ENCODE peak calls at places on chromosomes 7 and 10, in eight cellular contexts. X is sigmoid colon, I is upper lobe of left lung, D is esophagus muscularis mucosa, N is transverse colon, Z is K562, B is GM12878, W is HepG2. E is an unnamed sample. For H3K9me3, the result is how much of the 10 kb centered on the place peaks cover.

GRCh38 chr10:80170026-80170425 is 35.3 kb downstream of the ANXA11 start:
- DNase-seq in X (no peak), I (no peak), D (no peak), N (no peak), Z (no peak), B (no peak), W (no peak), E (no peak)

GRCh38 chr7:137944168-137944567 is 57.7 kb downstream of the CREB3L2 start:
- DNase-seq in X (no peak), I (no peak), D (no peak), N (no peak), Z (no peak), B (no peak), W (no peak), E (no peak)

GRCh38 chr10:44973323-44974081 is 5.1 kb downstream of the DEPP1 start:
- DNase-seq in X (peak), I (no peak), D (no peak), N (no peak), Z (no peak), B (no peak), W (no peak), E (no peak)

GRCh38 chr7:130346941-130347340 is 2.3 kb downstream of the CPA5 start:
- DNase-seq in X (no peak), I (no peak), D (no peak), N (no peak), Z (no peak), B (no peak), W (no peak), E (no peak)

GRCh38 chr7:117715784-117716445 is 157.3 kb downstream of the CTTNBP2 start:
- DNase-seq in X (no peak), I (no peak), D (no peak), N (peak), Z (no peak), B (no peak), W (peak), E (no peak)

GRCh38 chr10:13681095-13681494 is 94.3 kb downstream of the PRPF18 start:
- DNase-seq in X (no peak), I (no peak), D (no peak), N (no peak), Z (no peak), B (no peak), W (no peak), E (no peak)

GRCh38 chr10:16789266-16789665 is 28.0 kb downstream of the RSU1 start:
- DNase-seq in X (no peak), I (no peak), D (no peak), N (no peak), Z (no peak), B (no peak), W (no peak), E (no peak)

GRCh38 chr7:24979470-24979862 is 512 bp downstream of the OSBPL3 start:
- DNase-seq in X (peak), I (peak), D (no peak), N (peak), Z (peak), B (no peak), W (peak), E (peak)

GRCh38 chr10:89086801-89087513 is 96.4 kb downstream of the FAS start:
- DNase-seq in X (peak), I (peak), D (no peak), N (peak), Z (no peak), B (no peak), W (no peak), E (peak)

GRCh38 chr10:97683556-97684357 is 3.3 kb downstream of the AVPI1 start:
- DNase-seq in X (peak), I (no peak), D (no peak), N (peak), Z (no peak), B (no peak), W (no peak), E (peak)

GRCh38 chr10:93206652-93207051 is 133.0 kb downstream of the CYP26A1 start:
- DNase-seq in X (no peak), I (peak), D (peak), N (no peak), Z (no peak), B (no peak), W (no peak), E (no peak)
- TF ChIP-seq POLR2AphosphoS5 in X (no peak), I (no peak), D (no peak), N (no peak), Z (no peak), B (no peak), W (no peak), E (no peak)

DNA sequence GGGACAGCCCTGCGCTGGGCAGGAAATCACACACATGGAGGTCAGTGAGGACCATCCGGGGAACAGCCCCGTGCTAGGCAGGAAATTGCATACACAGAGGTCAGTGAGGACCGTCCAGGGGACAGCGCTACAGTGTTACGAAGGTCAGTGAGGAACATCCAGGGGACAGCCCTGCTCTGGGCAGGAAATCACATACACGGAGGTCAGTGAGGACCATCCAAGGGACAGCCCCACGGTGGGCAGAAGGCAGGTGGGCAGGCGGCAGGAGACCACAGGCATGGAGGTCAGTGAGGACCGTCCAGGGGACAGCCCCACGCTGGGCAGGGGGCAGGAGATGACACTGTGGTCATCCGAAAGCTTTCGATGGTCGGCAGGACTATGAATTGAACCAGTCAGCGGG is 79.7 kb downstream of the PTPRN2 start:
- DNase-seq in X (no peak), I (no peak), D (no peak), N (no peak), Z (no peak), B (no peak), W (no peak), E (no peak)
- H3K9me3 ChIP-seq in X (under half), I (under half), D (under half), N (under half), Z (under half), B (under half), W (under half), E (under half)

GRCh38 chr7:121504478-121504877 is 108.4 kb upstream of the FAM3C start:
- DNase-seq in X (no peak), I (no peak), D (no peak), N (no peak), Z (no peak), B (no peak), W (no peak), E (no peak)
- TF ChIP-seq EP300 in X (no peak), I (no peak), D (no peak), N (no peak), Z (no peak), B (no peak), W (no peak), E (no peak)

GRCh38 chr10:61664985-61665384 is 2.3 kb downstream of the CABCOCO1 start:
- DNase-seq in X (no peak), I (no peak), D (no peak), N (no peak), Z (no peak), B (no peak), W (no peak), E (no peak)

GRCh38 chr10:61663466-61663865 is 737 bp downstream of the CABCOCO1 start:
- DNase-seq in X (no peak), I (no peak), D (no peak), N (no peak), Z (no peak), B (no peak), W (no peak), E (no peak)

GRCh38 chr10:61662794-61663259 is at the start of gene CABCOCO1:
- DNase-seq in X (peak), I (peak), D (no peak), N (peak), Z (no peak), B (no peak), W (no peak), E (peak)
- TF ChIP-seq POLR2AphosphoS5 in X (no peak), I (no peak), D (peak), N (no peak), Z (no peak), B (no peak), W (no peak), E (no peak)

DNA sequence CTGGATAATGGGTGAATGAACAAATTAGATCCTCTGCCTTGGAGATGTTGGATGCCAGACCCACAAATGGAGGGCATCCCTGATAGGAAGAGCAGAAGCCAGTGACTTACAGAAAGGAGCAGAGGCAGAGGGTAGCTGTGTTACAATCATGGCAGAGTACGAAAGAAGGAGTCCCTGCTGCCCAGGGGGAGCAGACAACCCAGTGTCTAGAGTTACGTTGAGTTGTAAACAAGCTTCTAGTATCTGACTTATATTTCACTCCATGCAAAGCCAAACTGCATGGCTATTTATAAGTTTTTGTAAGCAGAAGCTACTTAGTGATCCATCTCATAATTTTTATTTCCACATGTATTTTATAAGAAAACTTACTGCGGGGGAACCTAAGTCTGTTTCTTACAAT is 56.2 kb upstream of the A1CF start:
- DNase-seq in X (no peak), I (no peak), D (no peak), N (no peak), Z (no peak), B (no peak), W (no peak), E (no peak)
- H3K9me3 ChIP-seq in X (under half), I (under half), D (under half), N (under half), Z (under half), B (under half), W (under half), E (under half)

E was measured in stomach.